ENCODE peak calls at places on chromosomes 12 and 14, in four cellular contexts. B is A549, W is uterus, O is Peyer's patch. P is an unnamed sample.

GRCh38 chr14:25049559-25050493 is at the start of gene STXBP6:
- DNase-seq in W (peak), O (no peak), B (peak), P (peak)

GRCh38 chr12:96131230-96131788 is 62.9 kb upstream of the ELK3 start:
- DNase-seq in B (no peak), O (no peak), W (no peak), P (no peak)

GRCh38 chr12:45708901-45709300 is 20.6 kb upstream of the ARID2 start:
- DNase-seq in O (no peak), B (no peak), W (no peak), P (no peak)

GRCh38 chr12:91098942-91099341 is 12.4 kb downstream of the LUM start:
- DNase-seq in W (peak), O (no peak), B (no peak), P (peak)

GRCh38 chr14:65287264-65288131 is 125.0 kb upstream of the FUT8 start:
- DNase-seq in B (no peak), W (no peak), O (peak), P (no peak)

GRCh38 chr14:78253986-78254385 is 83.8 kb downstream of the NRXN3 start:
- DNase-seq in W (no peak), B (peak), O (no peak), P (no peak)

GRCh38 chr12:92469837-92470236 is 233.0 kb upstream of the PLEKHG7 start:
- DNase-seq in W (no peak), O (peak), B (no peak), P (peak)

GRCh38 chr12:2481951-2482350 is 312.8 kb upstream of the FKBP4 start:
- DNase-seq in B (no peak), W (no peak), O (no peak), P (no peak)

GRCh38 chr14:64303471-64303917 is 9.3 kb upstream of the ESR2 start:
- DNase-seq in W (no peak), O (no peak), B (peak), P (no peak)

GRCh38 chr14:42854061-42854460 is 1247.4 kb downstream of the LRFN5 start:
- DNase-seq in B (no peak), O (no peak), W (no peak), P (no peak)

GRCh38 chr14:51319181-51319597 is 79.1 kb downstream of the TMX1 start:
- DNase-seq in B (no peak), W (no peak), O (no peak), P (no peak)

GRCh38 chr12:55925870-55926737 is 1.6 kb downstream of the PYM1 start:
- DNase-seq in B (no peak), W (no peak), O (no peak), P (no peak)

GRCh38 chr14:81449576-81449975 is 49.5 kb upstream of the STON2 start:
- DNase-seq in O (no peak), B (no peak), W (no peak), P (no peak)

GRCh38 chr14:50037837-50038236 is 78.5 kb downstream of the VCPKMT start:
- DNase-seq in W (peak), B (no peak), O (no peak), P (no peak)

GRCh38 chr14:96274122-96274910 is 18.3 kb downstream of the BDKRB1 start:
- DNase-seq in O (no peak), B (no peak), W (no peak), P (no peak)

GRCh38 chr14:100285913-100286400 is 20.3 kb downstream of the SLC25A29 start:
- DNase-seq in W (no peak), B (no peak), O (no peak), P (no peak)

GRCh38 chr14:60106341-60106740 is 14.6 kb downstream of the PCNX4 start:
- DNase-seq in B (no peak), O (no peak), W (no peak), P (peak)

GRCh38 chr14:76647699-76648298 is 113.5 kb upstream of the VASH1 start:
- DNase-seq in O (no peak), B (peak), W (no peak), P (peak)

GRCh38 chr14:67941456-67942018 is 122.0 kb downstream of the RAD51B start:
- DNase-seq in O (no peak), W (no peak), B (no peak), P (no peak)

GRCh38 chr12:47281667-47282171 is 202.0 kb upstream of the AMIGO2 start:
- DNase-seq in B (no peak), O (no peak), W (no peak), P (no peak)

GRCh38 chr14:95875831-95876768 is 532 bp upstream of the TUNAR start:
- DNase-seq in O (no peak), W (no peak), B (no peak), P (peak)

GRCh38 chr12:91685917-91686316 is 459.7 kb downstream of the BTG1 start:
- DNase-seq in W (no peak), B (peak), O (no peak), P (no peak)

GRCh38 chr14:86221755-86222154 is 691.8 kb downstream of the FLRT2 start:
- DNase-seq in O (no peak), B (no peak), W (no peak), P (no peak)

GRCh38 chr14:99780690-99781089 is 12.5 kb upstream of the EML1 start:
- DNase-seq in O (no peak), B (no peak), W (no peak), P (no peak)

GRCh38 chr12:91998316-91998715 is 147.3 kb downstream of the BTG1 start:
- DNase-seq in B (no peak), W (no peak), O (no peak), P (no peak)

GRCh38 chr14:77097006-77097688 is 911 bp upstream of the CIPC start:
- DNase-seq in O (no peak), W (no peak), B (no peak), P (no peak)

GRCh38 chr12:92080390-92081285 is 65.0 kb downstream of the BTG1 start:
- DNase-seq in W (no peak), O (no peak), B (peak), P (no peak)

GRCh38 chr12:123973552-123974341 is 732 bp downstream of the ZNF664 start:
- DNase-seq in W (peak), B (peak), O (peak), P (peak)

DNA sequence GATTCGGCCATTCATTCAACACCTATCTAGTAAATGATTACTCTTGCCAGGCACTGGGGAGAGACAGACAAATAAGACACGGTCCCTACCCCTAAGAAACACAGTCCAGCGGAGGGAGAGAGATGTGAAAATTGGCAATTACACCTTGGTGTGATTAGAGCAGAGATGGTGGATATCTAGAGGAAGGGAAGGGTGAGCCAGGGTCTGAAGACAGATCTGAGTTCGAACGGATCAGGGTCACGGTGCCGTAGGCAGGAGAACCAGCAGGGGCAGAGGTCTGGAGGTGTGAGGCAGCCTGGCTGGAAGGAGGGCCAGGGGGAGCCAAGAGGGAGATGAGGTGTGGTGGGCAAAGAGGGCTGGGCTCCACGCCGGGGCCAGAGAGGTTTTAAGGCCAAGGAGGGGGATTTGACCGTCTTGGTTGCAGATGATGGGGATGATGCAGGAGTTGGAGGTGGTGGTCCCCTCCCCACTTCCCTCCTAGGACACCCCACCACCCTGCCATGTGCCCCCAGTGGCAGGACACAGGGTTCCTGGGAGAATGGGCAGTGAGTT is 27.1 kb downstream of the FAM222A start:
- DNase-seq in W (no peak), O (no peak), B (no peak), P (no peak)
- H3K27ac ChIP-seq in W (no peak), O (peak), B (no peak), P (no peak)

DNA sequence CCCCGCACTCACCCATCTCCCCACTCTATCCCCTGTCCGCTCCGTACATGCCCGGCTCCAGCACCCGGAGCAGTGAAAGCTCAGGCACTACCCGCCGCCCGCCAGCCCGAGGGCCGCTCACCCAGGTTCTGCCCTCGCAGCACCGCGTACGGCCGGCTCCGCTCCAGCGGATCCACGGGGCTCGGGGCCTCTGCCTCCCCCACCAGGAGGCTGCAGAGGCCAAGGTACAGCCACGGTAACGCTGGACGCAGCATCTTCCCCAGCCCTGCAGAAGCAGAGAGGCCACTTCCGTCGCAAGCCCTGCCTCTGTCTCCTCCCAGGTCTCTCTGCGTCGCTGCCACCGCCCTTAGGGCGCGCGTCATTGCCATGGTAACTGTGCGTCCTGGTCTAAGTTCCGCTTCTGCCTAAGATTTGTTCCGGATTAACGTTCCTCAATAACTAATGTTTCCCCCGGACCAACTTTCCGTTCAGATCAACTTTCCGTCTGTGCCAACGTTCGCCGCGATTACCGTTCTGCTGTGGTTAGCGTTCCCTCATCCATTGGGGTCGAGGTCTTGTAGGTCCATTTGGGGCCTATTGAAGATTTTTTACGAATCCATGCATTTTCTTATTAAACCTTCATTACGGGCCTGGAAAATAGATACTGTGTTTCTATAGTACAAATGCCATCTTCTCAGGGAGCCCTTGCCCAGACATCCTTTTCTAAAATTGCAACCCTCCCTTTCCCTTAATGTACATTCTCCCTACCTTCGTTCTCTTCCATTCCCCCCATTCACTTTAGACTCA is at the start of gene C12orf76:
- DNase-seq in B (peak), W (peak), O (peak), P (peak)
- TF ChIP-seq POLR2A in B (peak), W (no peak), O (peak), P (peak)

GRCh38 chr12:6570264-6570887 is 2.3 kb upstream of the NOP2 start:
- DNase-seq in B (peak), W (no peak), O (peak), P (peak)
- TF ChIP-seq CTCF in B (peak), W (no peak), O (no peak), P (no peak)

DNA sequence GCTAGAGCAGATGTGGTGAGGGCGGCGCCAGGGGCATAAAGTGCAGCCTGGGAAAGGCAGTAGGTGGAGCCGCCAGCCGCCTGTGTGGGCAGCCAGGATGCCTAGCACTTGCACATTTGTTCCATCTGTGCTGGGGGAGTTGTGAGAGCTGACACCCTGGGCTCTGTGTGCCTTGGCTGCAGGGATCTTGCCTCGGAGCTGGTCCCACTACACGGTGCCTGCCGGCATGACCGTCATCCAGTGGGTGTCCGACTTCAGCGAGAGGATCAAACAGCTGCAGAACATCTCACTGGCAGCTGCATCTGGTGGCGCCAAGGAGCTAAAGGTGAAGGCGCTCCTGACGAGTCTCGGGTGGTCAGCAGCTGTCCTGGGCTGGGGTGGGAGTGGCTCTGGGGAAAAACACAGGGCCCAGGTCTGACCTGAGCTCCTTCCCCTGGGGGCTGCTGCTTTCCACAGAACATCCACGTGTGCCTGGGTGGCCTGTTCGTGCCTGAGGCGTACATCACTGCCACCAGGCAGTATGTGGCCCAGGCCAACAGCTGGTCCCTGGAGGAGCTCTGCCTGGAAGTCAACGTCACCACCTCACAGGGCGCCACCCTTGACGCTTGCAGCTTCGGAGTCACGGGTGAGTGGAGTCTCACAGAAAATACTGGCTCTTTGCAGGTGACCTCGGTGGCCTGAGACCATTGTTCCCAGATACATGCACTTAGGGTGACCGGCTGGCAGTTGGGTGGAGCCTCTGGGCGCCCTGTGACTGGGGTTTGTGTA is 37.4 kb downstream of the HSP90AA1 start:
- DNase-seq in O (no peak), B (no peak), W (no peak), P (no peak)
- H3K27ac ChIP-seq in O (no peak), B (no peak), W (no peak), P (no peak)

GRCh38 chr12:80162177-80162576 is 62.8 kb downstream of the OTOGL start:
- DNase-seq in B (no peak), O (no peak), W (no peak), P (no peak)
- TF ChIP-seq POLR2A in B (no peak), O (no peak), W (no peak), P (no peak)

DNA sequence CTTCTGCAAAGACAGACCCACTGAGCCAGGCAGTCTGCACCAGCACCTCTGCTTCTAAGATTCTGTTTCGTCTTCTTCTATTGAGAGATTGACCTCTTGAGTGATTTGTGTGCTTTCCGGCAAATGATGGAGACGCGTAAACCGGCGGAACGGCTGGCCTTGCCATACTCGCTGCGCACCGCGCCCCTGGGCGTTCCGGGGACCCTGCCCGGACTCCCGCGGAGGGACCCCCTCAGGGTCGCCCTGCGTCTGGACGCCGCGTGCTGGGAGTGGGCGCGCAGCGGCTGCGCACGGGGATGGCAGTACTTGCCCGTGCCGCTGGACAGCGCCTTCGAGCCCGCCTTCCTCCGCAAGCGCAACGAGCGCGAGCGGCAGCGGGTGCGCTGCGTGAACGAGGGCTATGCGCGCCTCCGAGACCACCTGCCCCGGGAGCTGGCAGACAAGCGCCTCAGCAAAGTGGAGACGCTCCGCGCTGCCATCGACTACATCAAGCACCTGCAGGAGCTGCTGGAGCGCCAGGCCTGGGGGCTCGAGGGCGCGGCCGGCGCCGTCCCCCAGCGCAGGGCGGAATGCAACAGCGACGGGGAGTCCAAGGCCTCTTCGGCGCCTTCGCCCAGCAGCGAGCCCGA is 703 bp downstream of the ASCL4 start:
- DNase-seq in W (no peak), O (no peak), B (no peak), P (peak)
- TF ChIP-seq CTCF in W (no peak), O (no peak), B (no peak), P (no peak)

GRCh38 chr12:77253321-77253720 is 188.0 kb upstream of the E2F7 start:
- DNase-seq in W (no peak), O (no peak), B (no peak), P (no peak)
- H3K27ac ChIP-seq in W (no peak), O (no peak), B (no peak), P (no peak)